ENCODE peak calls at places on chromosomes 6 and 20, in six cellular contexts. One of them, this sample, is unnamed.

GRCh38 chr6:32108094-32108627 is 977 bp downstream of the TNXB start:
- DNase-seq in MCF 10A: peak; percentile 56
- DNase-seq in psoas muscle: peak; percentile 73
- DNase-seq in cardiac muscle cell: peak; percentile 78
- DNase-seq in GM20000: no peak
- DNase-seq in BJ: no peak
- DNase-seq in this sample: no peak

GRCh38 chr6:81929828-81930227 is 177.3 kb upstream of the TENT5A start:
- DNase-seq in BJ: no peak
- DNase-seq in GM20000: no peak
- DNase-seq in psoas muscle: no peak
- DNase-seq in cardiac muscle cell: peak; percentile 92
- DNase-seq in MCF 10A: no peak
- DNase-seq in this sample: no peak

GRCh38 chr6:144285548-144285797 is 338 bp downstream of the UTRN start:
- DNase-seq in GM20000: no peak
- DNase-seq in BJ: no peak
- DNase-seq in cardiac muscle cell: no peak
- DNase-seq in psoas muscle: no peak
- DNase-seq in MCF 10A: no peak
- DNase-seq in this sample: no peak

GRCh38 chr20:12152996-12153395 is 235.3 kb downstream of the BTBD3 start:
- DNase-seq in psoas muscle: no peak
- DNase-seq in cardiac muscle cell: no peak
- DNase-seq in MCF 10A: peak; percentile 45
- DNase-seq in GM20000: no peak
- DNase-seq in BJ: no peak
- DNase-seq in this sample: peak; percentile 14

GRCh38 chr6:131061041-131061770 is 1.8 kb downstream of the EPB41L2 start:
- DNase-seq in MCF 10A: no peak
- DNase-seq in GM20000: peak; percentile 17
- DNase-seq in cardiac muscle cell: peak; percentile 70
- DNase-seq in BJ: no peak
- DNase-seq in psoas muscle: no peak
- DNase-seq in this sample: no peak

GRCh38 chr6:47680056-47680455 is 18.3 kb upstream of the ADGRF4 start:
- DNase-seq in GM20000: no peak
- DNase-seq in cardiac muscle cell: no peak
- DNase-seq in MCF 10A: peak; percentile 52
- DNase-seq in psoas muscle: no peak
- DNase-seq in BJ: no peak
- DNase-seq in this sample: no peak

GRCh38 chr6:98516869-98517268 is 317.5 kb upstream of the POU3F2 start:
- DNase-seq in MCF 10A: no peak
- DNase-seq in cardiac muscle cell: no peak
- DNase-seq in BJ: no peak
- DNase-seq in psoas muscle: no peak
- DNase-seq in GM20000: no peak
- DNase-seq in this sample: no peak

GRCh38 chr20:35174458-35175216 is 2.8 kb downstream of the PROCR start:
- DNase-seq in BJ: no peak
- DNase-seq in GM20000: no peak
- DNase-seq in psoas muscle: peak; percentile 31
- DNase-seq in MCF 10A: no peak
- DNase-seq in cardiac muscle cell: no peak
- DNase-seq in this sample: no peak

DNA sequence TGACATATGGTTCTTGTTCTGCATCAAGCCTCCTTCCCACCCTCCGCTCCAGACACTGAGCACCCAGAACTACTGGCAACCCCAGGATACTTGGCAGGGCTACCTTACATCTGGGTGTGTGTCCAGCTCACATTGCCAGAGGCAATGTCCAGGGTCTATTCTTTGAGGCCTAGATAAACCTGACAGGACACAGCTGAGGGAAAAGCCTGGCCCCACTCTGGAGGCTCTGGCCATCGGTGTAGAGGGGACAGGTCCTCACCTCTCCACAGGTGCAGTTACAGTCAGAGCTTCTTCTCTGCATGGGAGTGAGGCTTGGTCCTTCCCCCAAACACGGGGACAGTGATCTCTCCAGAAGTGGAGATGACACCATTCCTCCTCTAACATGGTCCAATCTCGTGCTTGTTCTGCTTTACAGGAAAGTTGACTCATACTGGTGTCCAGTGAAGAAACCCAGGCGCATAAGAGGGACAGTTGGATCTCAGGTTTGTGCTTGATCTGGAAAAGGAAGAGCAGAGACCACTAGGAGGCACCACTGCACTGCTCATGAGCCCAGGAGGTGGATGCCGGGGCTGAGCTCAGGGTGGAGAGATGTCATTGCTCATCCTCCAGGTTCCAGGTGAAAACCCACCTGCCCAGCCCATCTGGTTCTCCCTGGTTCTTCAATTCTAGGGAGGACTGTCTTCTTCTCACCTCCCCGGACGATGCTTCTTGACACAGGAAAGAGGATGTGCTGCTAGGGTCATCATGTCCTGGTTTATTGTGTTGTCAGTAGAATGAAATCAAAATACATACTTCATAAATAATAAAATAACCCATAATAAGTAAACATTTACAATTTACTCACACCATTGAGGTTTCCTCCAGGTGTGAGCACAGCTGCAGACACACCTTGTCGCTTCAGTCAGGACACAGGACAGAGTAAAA is 14.7 kb downstream of the HLA-F start:
- DNase-seq in cardiac muscle cell: peak; percentile 82
- DNase-seq in GM20000: peak; percentile 71
- DNase-seq in BJ: no peak
- DNase-seq in psoas muscle: peak; percentile 53
- DNase-seq in MCF 10A: peak; percentile 84
- DNase-seq in this sample: peak; percentile 39
- TF ChIP-seq CTCF in cardiac muscle cell: peak; percentile 78
- TF ChIP-seq CTCF in GM20000: peak; percentile 68
- TF ChIP-seq CTCF in BJ: peak; percentile 81
- TF ChIP-seq CTCF in psoas muscle: peak; percentile 70
- TF ChIP-seq CTCF in MCF 10A: peak; percentile 84
- TF ChIP-seq CTCF in this sample: peak; percentile 81

GRCh38 chr20:15918631-15919030 is 654.6 kb downstream of the KIF16B start:
- DNase-seq in cardiac muscle cell: no peak
- DNase-seq in MCF 10A: no peak
- DNase-seq in psoas muscle: no peak
- DNase-seq in GM20000: no peak
- DNase-seq in BJ: no peak
- DNase-seq in this sample: no peak
- TF ChIP-seq CTCF in cardiac muscle cell: no peak
- TF ChIP-seq CTCF in MCF 10A: no peak
- TF ChIP-seq CTCF in psoas muscle: no peak
- TF ChIP-seq CTCF in GM20000: no peak
- TF ChIP-seq CTCF in BJ: no peak
- TF ChIP-seq CTCF in this sample: no peak

GRCh38 chr6:42084889-42085288 is 34.6 kb downstream of the TAF8 start:
- DNase-seq in cardiac muscle cell: no peak
- DNase-seq in MCF 10A: no peak
- DNase-seq in psoas muscle: no peak
- DNase-seq in GM20000: no peak
- DNase-seq in BJ: no peak
- DNase-seq in this sample: no peak
- TF ChIP-seq CTCF in cardiac muscle cell: no peak
- TF ChIP-seq CTCF in MCF 10A: no peak
- TF ChIP-seq CTCF in psoas muscle: no peak
- TF ChIP-seq CTCF in GM20000: no peak
- TF ChIP-seq CTCF in BJ: no peak
- TF ChIP-seq CTCF in this sample: no peak

DNA sequence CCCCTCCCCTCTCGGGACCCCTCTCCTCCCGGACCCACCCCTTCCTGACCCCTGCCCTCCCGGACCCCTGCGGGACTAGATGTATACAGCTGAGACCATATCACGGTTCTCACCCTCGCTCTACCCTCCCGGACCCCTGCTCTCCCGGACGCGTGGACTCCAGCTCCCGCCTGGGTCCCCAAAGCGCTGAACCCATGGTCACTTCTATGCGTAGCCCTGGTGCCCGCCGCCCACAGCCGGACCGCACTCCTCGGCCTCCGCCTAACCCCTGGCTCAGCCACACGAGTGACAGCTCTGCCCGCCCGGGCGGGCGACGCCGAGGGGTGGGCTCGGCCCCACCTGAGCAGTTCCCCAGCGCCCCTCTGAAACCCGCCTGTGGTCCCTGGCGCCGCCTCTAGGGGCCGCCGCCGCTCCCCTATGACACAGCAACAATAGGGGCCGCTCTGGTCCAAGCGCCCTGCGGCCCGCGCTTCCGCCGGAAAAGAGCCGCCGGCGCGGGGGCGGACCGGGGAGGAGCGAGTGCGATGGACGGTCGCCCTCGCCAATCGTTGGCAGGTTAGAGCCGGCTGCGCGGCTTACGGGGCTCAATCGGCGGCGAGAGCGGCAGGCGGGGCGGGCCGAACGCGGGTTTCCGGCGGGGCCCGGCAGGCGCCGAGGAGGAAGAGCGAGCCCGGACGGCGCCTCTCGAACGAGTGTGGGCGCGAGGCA is at the start of gene ADRM1:
- DNase-seq in cardiac muscle cell: peak; percentile 98
- DNase-seq in BJ: peak; percentile 72
- DNase-seq in MCF 10A: peak; percentile 95
- DNase-seq in GM20000: peak; percentile 100
- DNase-seq in psoas muscle: peak; percentile 97
- DNase-seq in this sample: peak; percentile 93
- TF ChIP-seq CTCF in cardiac muscle cell: peak; percentile 92
- TF ChIP-seq CTCF in BJ: peak; percentile 91
- TF ChIP-seq CTCF in MCF 10A: peak; percentile 95
- TF ChIP-seq CTCF in GM20000: peak; percentile 93
- TF ChIP-seq CTCF in psoas muscle: peak; percentile 95
- TF ChIP-seq CTCF in this sample: peak; percentile 80

This sample was measured in AG09319.